ENCODE peak calls at places on chromosome 13, in seven cellular contexts. U, O, N, J, M, C and G are unnamed samples.

GRCh38 chr13:110173247-110173818 is 133.6 kb downstream of the COL4A1 start:
- DNase-seq in U (no peak), O (peak), N (no peak), J (no peak), M (peak), C (no peak), G (peak)

GRCh38 chr13:59700281-59700680 is 463.4 kb downstream of the DIAPH3 start:
- DNase-seq in U (no peak), O (no peak), N (no peak), J (no peak), M (no peak), C (no peak), G (peak)

GRCh38 chr13:26531751-26532150 is 25.7 kb upstream of the WASF3 start:
- DNase-seq in U (no peak), O (no peak), N (no peak), J (no peak), M (no peak), C (no peak), G (no peak)

GRCh38 chr13:101785858-101786257 is 333.4 kb downstream of the ITGBL1 start:
- DNase-seq in U (peak), O (peak), N (peak), J (peak), M (peak), C (no peak), G (peak)

GRCh38 chr13:48741377-48741776 is 87.6 kb downstream of the CYSLTR2 start:
- DNase-seq in U (no peak), O (no peak), N (no peak), J (no peak), M (peak), C (no peak), G (peak)

GRCh38 chr13:82675024-82675423 is 1207.2 kb downstream of the SLITRK1 start:
- DNase-seq in U (no peak), O (peak), N (no peak), J (no peak), M (no peak), C (no peak), G (no peak)

GRCh38 chr13:103961784-103962183 is 895.6 kb upstream of the SLC10A2 start:
- DNase-seq in U (no peak), O (no peak), N (no peak), J (no peak), M (no peak), C (peak), G (no peak)

GRCh38 chr13:34345601-34345939 is 527.6 kb downstream of the RFC3 start:
- DNase-seq in U (no peak), O (no peak), N (no peak), J (no peak), M (no peak), C (peak), G (no peak)

GRCh38 chr13:47896546-47896945 is 104.5 kb downstream of the SUCLA2 start:
- DNase-seq in U (no peak), O (no peak), N (no peak), J (no peak), M (no peak), C (no peak), G (no peak)

GRCh38 chr13:85265296-85265695 is 533.9 kb downstream of the SLITRK6 start:
- DNase-seq in U (no peak), O (no peak), N (no peak), J (no peak), M (no peak), C (no peak), G (no peak)

GRCh38 chr13:34076319-34076718 is 258.4 kb downstream of the RFC3 start:
- DNase-seq in U (no peak), O (peak), N (no peak), J (no peak), M (peak), C (no peak), G (no peak)

GRCh38 chr13:99465454-99465853 is 35.8 kb upstream of the TM9SF2 start:
- DNase-seq in U (no peak), O (no peak), N (no peak), J (no peak), M (no peak), C (no peak), G (no peak)

GRCh38 chr13:110108348-110109139 is 198.4 kb downstream of the COL4A1 start:
- DNase-seq in U (peak), O (peak), N (peak), J (peak), M (peak), C (peak), G (peak)

GRCh38 chr13:104408733-104409132 is 1342.5 kb upstream of the SLC10A2 start:
- DNase-seq in U (no peak), O (peak), N (no peak), J (no peak), M (no peak), C (no peak), G (peak)

GRCh38 chr13:74444161-74444571 is 310.0 kb upstream of the KLF12 start:
- DNase-seq in U (no peak), O (no peak), N (no peak), J (no peak), M (no peak), C (no peak), G (no peak)

GRCh38 chr13:38008636-38009035 is 139.1 kb upstream of the TRPC4 start:
- DNase-seq in U (no peak), O (no peak), N (no peak), J (no peak), M (peak), C (no peak), G (no peak)

GRCh38 chr13:109945206-109945960 is 159.0 kb upstream of the IRS2 start:
- DNase-seq in U (no peak), O (no peak), N (no peak), J (no peak), M (peak), C (peak), G (peak)

GRCh38 chr13:110503037-110503901 is 58.3 kb downstream of the RAB20 start:
- DNase-seq in U (no peak), O (no peak), N (no peak), J (no peak), M (peak), C (no peak), G (peak)

GRCh38 chr13:105083986-105084385 is 1451.5 kb downstream of the EFNB2 start:
- DNase-seq in U (no peak), O (no peak), N (no peak), J (no peak), M (no peak), C (no peak), G (no peak)

GRCh38 chr13:43363156-43363918 is 340.0 kb downstream of the DNAJC15 start:
- DNase-seq in U (no peak), O (no peak), N (no peak), J (no peak), M (peak), C (no peak), G (peak)

GRCh38 chr13:19864018-19864338 is 529 bp upstream of the ZMYM5 start:
- DNase-seq in U (peak), O (peak), N (no peak), J (no peak), M (peak), C (peak), G (no peak)

GRCh38 chr13:51967482-51968446 is 43.5 kb downstream of the ATP7B start:
- DNase-seq in U (no peak), O (no peak), N (no peak), J (no peak), M (no peak), C (no peak), G (no peak)

GRCh38 chr13:74200081-74200480 is 65.9 kb upstream of the KLF12 start:
- DNase-seq in U (no peak), O (peak), N (no peak), J (no peak), M (no peak), C (no peak), G (peak)

GRCh38 chr13:98451676-98452105 is 125.2 kb downstream of the STK24 start:
- DNase-seq in U (no peak), O (no peak), N (no peak), J (no peak), M (no peak), C (no peak), G (peak)

GRCh38 chr13:99176309-99177276 is 24.1 kb upstream of the UBAC2 start:
- DNase-seq in U (peak), O (peak), N (peak), J (peak), M (peak), C (peak), G (peak)

GRCh38 chr13:67506407-67506806 is 276.3 kb upstream of the PCDH9 start:
- DNase-seq in U (no peak), O (no peak), N (no peak), J (no peak), M (no peak), C (no peak), G (no peak)

GRCh38 chr13:64154514-64154913 is 2738.9 kb upstream of the PCDH20 start:
- DNase-seq in U (no peak), O (peak), N (no peak), J (no peak), M (peak), C (no peak), G (peak)

GRCh38 chr13:40285634-40286033 is 380.8 kb downstream of the FOXO1 start:
- DNase-seq in U (no peak), O (no peak), N (no peak), J (no peak), M (no peak), C (no peak), G (no peak)

GRCh38 chr13:26813626-26814348 is 53.2 kb upstream of the GPR12 start:
- DNase-seq in U (no peak), O (no peak), N (no peak), J (no peak), M (no peak), C (no peak), G (no peak)

GRCh38 chr13:61406275-61406674 is 9.4 kb downstream of the PCDH20 start:
- DNase-seq in U (no peak), O (no peak), N (no peak), J (no peak), M (no peak), C (no peak), G (no peak)

GRCh38 chr13:40058757-40059236 is 403.3 kb downstream of the COG6 start:
- DNase-seq in U (no peak), O (no peak), N (no peak), J (no peak), M (peak), C (no peak), G (no peak)

DNA sequence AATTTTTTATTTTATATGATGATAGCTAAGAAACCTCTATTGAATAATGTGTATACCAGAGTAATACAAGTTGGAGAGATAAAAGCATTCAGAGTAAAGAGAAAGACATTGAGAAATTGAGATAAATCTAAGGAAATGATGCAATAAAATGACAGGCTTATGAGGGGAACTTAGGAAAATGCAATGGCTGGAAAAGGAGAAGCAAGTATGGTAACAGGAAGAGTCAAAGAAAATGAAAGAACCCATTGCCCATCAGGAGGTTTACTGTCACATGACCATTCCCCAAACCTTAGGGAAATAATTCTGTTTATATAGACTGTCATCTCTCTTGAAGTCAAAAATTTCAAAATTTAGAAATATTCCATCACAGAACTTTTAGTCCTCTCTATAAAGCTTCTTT is 808.0 kb upstream of the PRR20A start:
- DNase-seq in U (no peak), O (no peak), N (no peak), J (no peak), M (no peak), C (no peak), G (no peak)
- H2AK5ac ChIP-seq in U (no peak), O (no peak), N (no peak), J (no peak), M (no peak), C (no peak), G (no peak)

GRCh38 chr13:31168736-31169135 is 7.0 kb upstream of the HSPH1 start:
- DNase-seq in U (no peak), O (no peak), N (no peak), J (no peak), M (no peak), C (no peak), G (no peak)

GRCh38 chr13:31168166-31168565 is 6.5 kb upstream of the HSPH1 start:
- DNase-seq in U (no peak), O (no peak), N (no peak), J (no peak), M (no peak), C (no peak), G (no peak)

GRCh38 chr13:31162151-31163008 is 676 bp upstream of the HSPH1 start:
- DNase-seq in U (peak), O (peak), N (peak), J (peak), M (peak), C (peak), G (peak)

GRCh38 chr13:31167490-31167889 is 5.8 kb upstream of the HSPH1 start:
- DNase-seq in U (no peak), O (no peak), N (no peak), J (no peak), M (no peak), C (no peak), G (peak)

GRCh38 chr13:31166591-31166990 is 4.9 kb upstream of the HSPH1 start:
- DNase-seq in U (no peak), O (no peak), N (no peak), J (no peak), M (no peak), C (no peak), G (peak)
- H2AK5ac ChIP-seq in U (no peak), O (no peak), N (no peak), J (no peak), M (no peak), C (no peak), G (no peak)

DNA sequence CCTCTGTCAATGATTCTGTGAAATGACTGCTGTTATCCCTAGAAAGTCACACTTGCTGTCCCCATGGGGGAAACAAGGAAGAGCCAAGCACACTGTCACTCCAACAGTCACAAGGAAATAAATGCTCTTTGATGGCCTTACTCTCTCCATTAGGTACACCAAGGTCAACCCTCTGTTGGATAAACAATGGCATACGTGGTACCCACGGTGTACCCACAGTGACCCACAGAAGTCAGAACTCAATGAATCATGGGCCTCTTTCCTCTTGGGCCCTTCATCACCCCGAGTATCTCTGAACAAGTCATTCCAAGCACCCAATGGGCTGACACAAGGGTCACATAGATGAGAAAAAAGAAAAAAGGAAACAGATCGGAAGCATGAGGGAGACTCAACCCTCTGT is 15.4 kb downstream of the DZIP1 start:
- DNase-seq in U (no peak), O (no peak), N (no peak), J (no peak), M (no peak), C (no peak), G (no peak)
- H2AK5ac ChIP-seq in U (no peak), O (no peak), N (no peak), J (no peak), M (no peak), C (no peak), G (no peak)

DNA sequence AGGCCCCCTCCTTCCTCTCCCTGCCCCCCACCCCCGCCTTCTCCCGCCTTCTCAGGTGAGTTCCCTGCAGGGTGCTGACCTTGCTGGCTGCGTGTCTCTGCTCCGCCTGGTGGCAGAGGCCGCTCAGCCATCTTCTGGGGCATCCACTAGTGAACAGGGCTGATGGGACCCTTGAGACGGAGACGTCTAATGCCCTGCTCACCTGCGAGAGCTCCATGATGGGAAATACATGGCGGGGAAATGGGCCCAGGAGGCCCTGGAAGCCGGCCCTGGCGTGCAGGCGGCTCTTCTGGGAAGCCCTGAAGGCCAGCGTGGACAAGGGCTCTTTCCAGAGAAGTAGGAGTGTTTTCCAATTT is 15.2 kb upstream of the F7 start:
- DNase-seq in U (no peak), O (peak), N (peak), J (peak), M (no peak), C (no peak), G (no peak)
- H2AK5ac ChIP-seq in U (no peak), O (no peak), N (no peak), J (no peak), M (no peak), C (no peak), G (no peak)

DNA sequence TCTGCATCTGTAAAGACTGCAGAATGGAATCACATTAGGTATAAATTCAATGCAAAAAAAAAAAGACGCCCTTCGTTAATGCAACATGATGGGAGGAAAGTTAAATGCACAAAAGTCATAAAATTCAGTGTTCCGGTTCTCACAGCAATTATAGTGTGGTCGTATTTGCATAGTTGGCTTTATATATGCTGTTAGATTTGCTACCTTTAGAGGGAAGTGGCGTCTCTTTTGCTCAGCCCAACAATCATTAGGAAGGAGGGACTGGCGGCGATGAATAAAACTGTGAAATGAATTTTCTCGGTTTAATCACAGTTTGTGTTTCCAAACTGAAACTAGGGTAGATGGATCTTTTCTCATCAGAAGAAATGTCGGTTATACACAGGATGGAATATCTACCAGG is 215.8 kb downstream of the TEX29 start:
- DNase-seq in U (no peak), O (no peak), N (no peak), J (no peak), M (no peak), C (no peak), G (no peak)
- H2AK5ac ChIP-seq in U (no peak), O (no peak), N (no peak), J (no peak), M (no peak), C (no peak), G (no peak)